ENCODE peak calls at places on chromosomes 4 and X, in four cellular contexts. One of them, this sample, is unnamed.
A peak's percentile ranks its signal among the peaks of the same experiment; 100 is the strongest.

GRCh38 chr4:72394264-72394663 is 174.8 kb downstream of the ADAMTS3 start:
- DNase-seq in GM12891: no peak
- DNase-seq in K562: no peak
- DNase-seq in GM12878: no peak
- DNase-seq in this sample: no peak

GRCh38 chrX:115940888-115941332 is 229.6 kb upstream of the AGTR2 start:
- DNase-seq in GM12891: no peak
- DNase-seq in K562: no peak
- DNase-seq in GM12878: peak; percentile 43
- DNase-seq in this sample: no peak

GRCh38 chrX:139739138-139739537 is 31.2 kb upstream of the MCF2 start:
- DNase-seq in GM12891: no peak
- DNase-seq in K562: no peak
- DNase-seq in GM12878: peak; percentile 19
- DNase-seq in this sample: no peak

GRCh38 chrX:103446665-103447302 is 70.4 kb downstream of the BEX3 start:
- DNase-seq in GM12891: no peak
- DNase-seq in K562: no peak
- DNase-seq in GM12878: no peak
- DNase-seq in this sample: no peak

GRCh38 chr4:149441338-149441737 is 374.3 kb downstream of the IQCM start:
- DNase-seq in GM12891: no peak
- DNase-seq in K562: no peak
- DNase-seq in GM12878: no peak
- DNase-seq in this sample: no peak

GRCh38 chr4:145709843-145710242 is 29.9 kb downstream of the C4orf51 start:
- DNase-seq in GM12891: no peak
- DNase-seq in K562: no peak
- DNase-seq in GM12878: no peak
- DNase-seq in this sample: no peak

GRCh38 chr4:155676430-155676825 is 9.8 kb downstream of the GUCY1A1 start:
- DNase-seq in GM12891: no peak
- DNase-seq in K562: no peak
- DNase-seq in GM12878: no peak
- DNase-seq in this sample: no peak

GRCh38 chr4:125750827-125751466 is 436.2 kb downstream of the FAT4 start:
- DNase-seq in GM12891: no peak
- DNase-seq in K562: no peak
- DNase-seq in GM12878: no peak
- DNase-seq in this sample: no peak

GRCh38 chrX:2690856-2691542 is at the start of gene CD99:
- DNase-seq in GM12891: peak; percentile 92
- DNase-seq in K562: peak; percentile 91
- DNase-seq in GM12878: peak; percentile 46
- DNase-seq in this sample: peak; percentile 52

GRCh38 chr4:38921151-38921550 is 53.5 kb downstream of the FAM114A1 start:
- DNase-seq in GM12891: no peak
- DNase-seq in K562: no peak
- DNase-seq in GM12878: no peak
- DNase-seq in this sample: no peak

GRCh38 chrX:49291615-49292337 is 11.7 kb upstream of the GAGE10 start:
- DNase-seq in GM12891: peak; percentile 25
- DNase-seq in K562: peak; percentile 64
- DNase-seq in GM12878: no peak
- DNase-seq in this sample: no peak

GRCh38 chrX:69503835-69504625 is at the start of gene NALF2:
- DNase-seq in GM12891: no peak
- DNase-seq in K562: peak; percentile 26
- DNase-seq in GM12878: no peak
- DNase-seq in this sample: no peak

GRCh38 chr4:122010610-122011009 is 58.8 kb upstream of the TRPC3 start:
- DNase-seq in GM12891: no peak
- DNase-seq in K562: no peak
- DNase-seq in GM12878: no peak
- DNase-seq in this sample: no peak

GRCh38 chr4:99185581-99185980 is 33.5 kb downstream of the ADH6 start:
- DNase-seq in GM12891: no peak
- DNase-seq in K562: no peak
- DNase-seq in GM12878: no peak
- DNase-seq in this sample: no peak

DNA sequence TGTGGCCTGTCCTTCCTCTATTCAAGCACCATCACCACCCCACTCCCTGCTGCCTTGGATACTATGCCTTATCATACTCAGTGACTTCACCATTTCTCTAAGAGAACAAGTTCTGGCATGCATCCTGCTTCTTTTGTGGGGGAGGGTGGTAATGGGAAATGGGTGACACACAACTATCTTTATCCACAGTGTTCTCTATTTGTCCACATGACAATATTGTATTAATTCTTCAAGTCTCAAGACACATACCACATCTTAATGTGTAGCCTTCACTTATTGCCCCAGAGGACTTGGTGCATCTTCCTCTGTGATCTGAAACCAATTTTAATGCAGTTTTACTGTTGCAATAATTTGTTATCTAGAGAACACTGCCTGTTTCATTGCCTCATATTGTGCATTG is 29.3 kb upstream of the UGT2B7 start:
- DNase-seq in GM12891: no peak
- DNase-seq in K562: no peak
- DNase-seq in GM12878: no peak
- DNase-seq in this sample: no peak
- TF ChIP-seq SPI1 in GM12891: no peak
- TF ChIP-seq SPI1 in K562: no peak
- TF ChIP-seq SPI1 in GM12878: no peak
- TF ChIP-seq SPI1 in this sample: no peak

DNA sequence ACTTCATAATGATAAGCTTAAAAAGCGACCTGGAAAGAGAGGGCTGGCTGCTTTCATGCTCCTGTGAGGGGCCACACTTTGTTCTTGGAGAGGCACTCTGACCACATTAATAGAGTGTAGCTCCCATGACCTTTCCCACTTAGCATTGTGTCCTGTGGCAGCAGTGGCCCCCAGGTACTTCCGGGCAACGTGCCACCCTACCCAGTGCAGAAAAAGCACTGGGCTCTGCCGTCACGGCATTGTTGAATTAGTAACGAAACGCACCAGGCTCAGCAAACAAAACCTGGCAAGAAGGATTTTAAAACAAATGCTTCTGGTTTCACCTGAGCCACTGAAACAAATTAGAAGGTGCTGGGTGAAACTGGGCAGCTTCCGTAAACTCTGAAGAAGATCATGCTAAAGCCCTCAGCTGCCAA is 5.4 kb upstream of the SORBS2 start:
- DNase-seq in GM12891: no peak
- DNase-seq in K562: no peak
- DNase-seq in GM12878: no peak
- DNase-seq in this sample: no peak
- TF ChIP-seq SPI1 in GM12891: no peak
- TF ChIP-seq SPI1 in K562: no peak
- TF ChIP-seq SPI1 in GM12878: no peak
- TF ChIP-seq SPI1 in this sample: no peak

GRCh38 chrX:110563276-110563675 is 204.6 kb downstream of the RTL9 start:
- DNase-seq in GM12891: no peak
- DNase-seq in K562: no peak
- DNase-seq in GM12878: no peak
- DNase-seq in this sample: no peak
- TF ChIP-seq SPI1 in GM12891: no peak
- TF ChIP-seq SPI1 in K562: no peak
- TF ChIP-seq SPI1 in GM12878: no peak
- TF ChIP-seq SPI1 in this sample: no peak

GRCh38 chr4:187063251-187063650 is 339.6 kb upstream of the FAT1 start:
- DNase-seq in GM12891: no peak
- DNase-seq in K562: no peak
- DNase-seq in GM12878: no peak
- DNase-seq in this sample: no peak

GRCh38 chr4:187059895-187060294 is 336.2 kb upstream of the FAT1 start:
- DNase-seq in GM12891: no peak
- DNase-seq in K562: no peak
- DNase-seq in GM12878: no peak
- DNase-seq in this sample: no peak

GRCh38 chr4:187060551-187060950 is 336.9 kb upstream of the FAT1 start:
- DNase-seq in GM12891: no peak
- DNase-seq in K562: no peak
- DNase-seq in GM12878: no peak
- DNase-seq in this sample: no peak

GRCh38 chr4:187064033-187064432 is 340.4 kb upstream of the FAT1 start:
- DNase-seq in GM12891: no peak
- DNase-seq in K562: no peak
- DNase-seq in GM12878: no peak
- DNase-seq in this sample: no peak

DNA sequence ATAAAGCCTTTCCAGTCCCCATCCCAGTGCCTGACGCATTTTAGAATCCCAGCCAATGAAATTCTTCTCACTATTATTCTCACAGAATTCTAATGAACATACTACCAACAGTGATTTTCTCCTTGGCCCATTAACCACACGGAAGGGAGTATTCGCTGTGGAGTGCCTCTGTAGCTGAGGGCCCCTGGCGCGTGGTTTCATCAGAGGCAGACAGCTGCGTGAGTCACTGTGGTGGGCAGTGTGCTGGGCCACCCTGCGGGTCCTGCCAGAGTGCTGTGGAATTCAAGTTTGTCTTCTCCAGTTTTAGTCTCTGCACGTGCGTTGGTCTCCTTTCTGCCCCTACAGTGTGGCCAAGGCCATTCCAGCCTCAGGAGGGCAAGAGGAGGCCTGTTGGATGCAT is 335.4 kb upstream of the FAT1 start:
- DNase-seq in GM12891: no peak
- DNase-seq in K562: no peak
- DNase-seq in GM12878: no peak
- DNase-seq in this sample: no peak
- TF ChIP-seq SPI1 in GM12891: no peak
- TF ChIP-seq SPI1 in K562: no peak
- TF ChIP-seq SPI1 in GM12878: no peak
- TF ChIP-seq SPI1 in this sample: no peak

GRCh38 chrX:47518105-47518504 is 35.1 kb upstream of the ZNF41 start:
- DNase-seq in GM12891: no peak
- DNase-seq in K562: no peak
- DNase-seq in GM12878: no peak
- DNase-seq in this sample: no peak

GRCh38 chrX:47513697-47514085 is 30.7 kb upstream of the ZNF41 start:
- DNase-seq in GM12891: no peak
- DNase-seq in K562: no peak
- DNase-seq in GM12878: no peak
- DNase-seq in this sample: no peak

GRCh38 chrX:47515941-47516649 is 33.1 kb upstream of the ZNF41 start:
- DNase-seq in GM12891: no peak
- DNase-seq in K562: no peak
- DNase-seq in GM12878: no peak
- DNase-seq in this sample: peak; percentile 6

DNA sequence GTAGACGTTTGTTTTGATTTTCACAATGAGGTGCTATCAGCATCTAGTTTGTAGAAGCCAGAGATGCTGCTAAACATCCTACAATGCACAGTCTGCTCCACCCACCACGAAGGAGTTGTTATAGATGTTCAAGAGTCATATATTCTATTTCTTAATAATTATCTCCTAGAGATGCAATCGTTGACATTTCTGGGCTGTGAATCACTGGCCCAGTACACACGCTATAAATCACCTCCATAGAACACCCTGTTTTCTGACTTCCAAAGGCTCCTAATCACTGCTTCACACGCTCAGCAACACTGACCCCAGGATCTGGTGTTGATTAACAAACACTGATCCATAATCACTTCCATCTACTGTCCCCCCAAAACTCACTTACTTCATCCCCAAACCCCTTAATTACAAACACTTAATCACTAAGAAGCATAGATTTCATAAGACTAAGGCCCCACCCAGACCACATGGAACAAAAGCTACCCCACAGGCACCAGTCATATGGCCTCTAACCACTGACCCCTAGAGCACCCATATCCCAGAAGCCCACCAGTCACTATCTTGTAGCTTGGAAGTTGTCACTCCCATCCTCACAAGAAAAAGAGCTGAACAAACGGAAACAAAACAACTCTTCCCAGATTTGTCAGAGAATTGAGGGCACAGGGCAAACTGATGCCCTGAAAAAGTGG is 31.7 kb upstream of the ZNF41 start:
- DNase-seq in GM12891: no peak
- DNase-seq in K562: no peak
- DNase-seq in GM12878: no peak
- DNase-seq in this sample: no peak
- TF ChIP-seq SPI1 in GM12891: no peak
- TF ChIP-seq SPI1 in K562: no peak
- TF ChIP-seq SPI1 in GM12878: no peak
- TF ChIP-seq SPI1 in this sample: no peak

DNA sequence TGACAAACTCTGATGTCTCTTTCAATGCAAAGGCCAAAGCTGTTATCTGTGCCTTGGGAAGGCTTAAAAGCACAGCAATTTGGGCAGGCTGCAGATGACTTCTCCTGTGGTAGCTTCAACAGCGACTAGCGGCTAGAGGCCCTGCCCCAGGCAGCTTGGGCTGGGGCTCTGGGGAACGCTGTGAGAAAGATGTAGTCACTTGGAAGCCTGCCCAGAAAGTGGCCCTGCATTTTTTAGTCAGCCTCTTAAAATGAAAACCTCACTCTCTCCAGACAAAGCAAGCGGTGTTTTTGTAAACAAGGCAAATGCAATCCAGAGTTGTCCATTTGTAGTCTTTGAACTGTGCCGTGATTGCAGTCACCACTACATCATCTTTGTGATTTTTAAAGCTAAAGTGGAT is 27.5 kb downstream of the PCYT1B start:
- DNase-seq in GM12891: no peak
- DNase-seq in K562: no peak
- DNase-seq in GM12878: no peak
- DNase-seq in this sample: no peak
- TF ChIP-seq SPI1 in GM12891: no peak
- TF ChIP-seq SPI1 in K562: no peak
- TF ChIP-seq SPI1 in GM12878: no peak
- TF ChIP-seq SPI1 in this sample: no peak

DNA sequence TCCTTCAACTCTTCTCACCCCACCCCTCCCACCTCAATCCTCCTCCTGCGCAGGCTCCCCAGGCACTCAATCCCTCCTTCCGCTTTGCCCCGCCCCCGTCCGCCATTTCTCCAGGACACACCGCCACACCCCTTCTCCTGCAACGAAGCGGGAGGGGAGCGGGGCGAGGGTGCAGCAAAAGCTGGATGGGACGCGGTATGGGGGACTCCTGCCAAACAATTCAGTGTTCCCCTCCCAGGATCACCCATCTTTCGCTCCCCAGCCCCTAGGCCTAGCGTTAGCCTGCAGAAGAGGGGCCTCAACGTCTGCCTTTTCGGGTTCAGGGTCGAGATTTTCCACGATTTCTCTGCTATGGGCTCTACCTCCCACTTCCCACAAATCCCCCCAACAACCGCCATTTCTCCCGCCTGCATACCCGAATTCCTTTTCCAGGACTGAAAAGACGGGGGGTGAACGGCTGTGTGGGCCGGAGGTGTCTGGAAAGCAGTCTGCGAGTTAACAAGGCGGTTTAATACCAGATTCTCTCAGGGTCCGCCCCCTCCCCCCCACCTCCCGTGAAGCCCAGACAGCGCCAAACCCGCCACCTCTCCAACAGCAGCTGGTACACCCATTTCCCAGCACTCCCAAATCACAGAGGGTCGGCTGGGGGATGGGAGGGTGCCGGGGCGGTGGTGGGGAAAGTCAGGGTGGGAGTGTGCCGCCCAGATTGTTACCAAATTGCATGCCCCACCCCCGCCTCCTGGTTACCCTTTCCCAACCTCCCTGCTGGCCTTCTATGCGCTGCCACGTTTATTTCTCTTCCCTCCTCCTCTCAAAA is 781 bp downstream of the ARMCX2 start:
- DNase-seq in GM12891: peak; percentile 38
- DNase-seq in K562: peak; percentile 56
- DNase-seq in GM12878: no peak
- DNase-seq in this sample: no peak
- TF ChIP-seq SPI1 in GM12891: no peak
- TF ChIP-seq SPI1 in K562: no peak
- TF ChIP-seq SPI1 in GM12878: no peak
- TF ChIP-seq SPI1 in this sample: no peak